ENCODE peak calls at places on chromosomes 11 and 22, in eight cellular contexts. V is ovary; M is pancreas; I is IMR-90; H is HCT116; Q is thoracic aorta; E is CD4-positive, alpha-beta T cell; Y is prostate gland. W is an unnamed sample.

GRCh38 chr22:48920776-48921241 is 906.9 kb downstream of the BRD1 start:
- DNase-seq in V (peak), M (no peak), Y (no peak), I (no peak), H (no peak), E (no peak), Q (no peak), W (peak)

GRCh38 chr22:43848366-43849171 is 13.7 kb downstream of the SULT4A1 start:
- DNase-seq in Q (no peak), I (peak), Y (no peak), M (peak), H (peak), V (peak), E (no peak), W (no peak)

GRCh38 chr11:71252782-71253730 is 679 bp upstream of the SHANK2 start:
- DNase-seq in V (no peak), M (peak), Y (peak), Q (no peak), E (no peak), H (peak), I (peak), W (no peak)

GRCh38 chr11:69495441-69496201 is 14.2 kb downstream of the LINC01488 start:
- DNase-seq in M (no peak), Y (no peak), H (no peak), Q (no peak), E (no peak), V (no peak), I (no peak), W (no peak)

GRCh38 chr22:17786435-17787158 is 12.3 kb upstream of the BID start:
- DNase-seq in V (no peak), Q (no peak), I (no peak), E (no peak), Y (no peak), M (no peak), H (no peak), W (peak)

GRCh38 chr22:47604563-47604962 is 842.1 kb downstream of the TBC1D22A start:
- DNase-seq in V (no peak), Q (no peak), Y (no peak), H (no peak), E (no peak), I (no peak), M (no peak), W (no peak)

GRCh38 chr11:4610258-4610935 is 2.4 kb upstream of the TRIM68 start:
- DNase-seq in Y (no peak), Q (no peak), H (no peak), I (peak), M (no peak), V (no peak), E (no peak), W (no peak)

GRCh38 chr11:100932474-100933100 is 197.0 kb downstream of the PGR start:
- DNase-seq in Q (no peak), V (no peak), I (peak), E (no peak), Y (no peak), M (no peak), H (peak), W (no peak)

GRCh38 chr11:2204361-2205213 is 33.0 kb upstream of the TH start:
- DNase-seq in M (no peak), Q (no peak), I (no peak), H (no peak), E (no peak), V (peak), Y (no peak), W (no peak)

GRCh38 chr22:43853328-43853931 is 8.9 kb downstream of the SULT4A1 start:
- DNase-seq in H (no peak), E (no peak), M (peak), Q (no peak), V (peak), I (no peak), Y (no peak), W (no peak)

GRCh38 chr11:122853261-122853660 is 15.0 kb downstream of the CRTAM start:
- DNase-seq in E (no peak), V (no peak), Q (no peak), M (no peak), I (peak), H (no peak), Y (no peak), W (no peak)

GRCh38 chr11:29334781-29335140 is 682.1 kb downstream of the KCNA4 start:
- DNase-seq in Q (no peak), M (no peak), I (peak), H (no peak), V (no peak), Y (no peak), E (no peak), W (no peak)

GRCh38 chr11:1893581-1894359 is 2.1 kb upstream of the PRR33 start:
- DNase-seq in Y (no peak), I (peak), V (no peak), H (no peak), E (no peak), Q (no peak), M (no peak), W (no peak)

GRCh38 chr22:26276530-26277200 is 107.4 kb downstream of the SEZ6L start:
- DNase-seq in M (no peak), I (no peak), E (no peak), Y (no peak), V (no peak), Q (no peak), H (no peak), W (no peak)

GRCh38 chr11:9689721-9690120 is 25.8 kb downstream of the SWAP70 start:
- DNase-seq in V (no peak), Y (no peak), M (no peak), E (no peak), I (no peak), Q (no peak), H (no peak), W (no peak)

GRCh38 chr11:64745219-64745522 is 1.2 kb upstream of the RASGRP2 start:
- DNase-seq in I (no peak), E (peak), H (no peak), Q (no peak), M (no peak), Y (no peak), V (peak), W (no peak)

DNA sequence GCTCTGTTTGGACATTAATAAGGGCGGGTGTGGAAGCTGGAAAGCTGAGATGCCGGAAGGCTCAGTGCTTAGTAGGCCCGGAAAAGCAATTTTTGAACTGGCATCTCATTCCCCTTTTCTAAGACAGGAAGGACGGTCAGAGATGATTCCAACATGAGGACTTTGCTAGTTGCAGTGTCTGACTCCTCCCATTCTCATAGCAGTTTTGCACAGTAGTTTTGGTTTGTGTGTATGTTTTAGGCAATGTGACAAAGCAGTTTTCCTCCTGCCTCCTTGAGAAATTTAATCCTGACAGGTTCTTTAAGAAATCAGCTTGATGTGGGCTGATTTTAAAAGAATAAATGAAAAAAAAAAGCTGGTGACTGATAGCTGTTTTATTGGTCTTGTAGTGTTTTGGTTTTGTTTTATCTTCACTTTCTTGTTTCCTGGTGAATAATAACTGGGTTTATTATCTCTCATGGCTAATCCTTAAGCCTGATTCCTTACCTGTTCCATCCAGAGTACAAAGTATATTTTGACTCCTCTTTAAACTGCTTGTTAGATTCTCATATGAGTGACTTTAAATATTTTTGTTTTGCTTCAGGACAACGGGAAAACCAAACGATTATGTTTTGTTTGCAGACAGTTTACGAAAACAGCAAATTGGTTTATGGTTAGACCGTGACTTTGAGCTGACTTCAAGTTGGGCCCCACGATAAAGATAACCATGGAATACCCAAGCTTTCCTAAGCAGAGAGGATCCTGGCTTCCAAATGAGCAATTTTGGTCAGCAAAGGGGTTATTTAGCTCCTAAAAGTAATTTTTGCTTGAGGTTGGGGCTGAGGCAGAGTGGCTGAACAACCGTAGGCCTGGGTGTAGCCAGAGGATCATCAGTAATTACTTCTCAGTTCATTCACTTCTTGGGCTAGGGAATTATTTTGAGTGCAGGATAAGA is 3.4 kb downstream of the PTPRJ start:
- DNase-seq in E (no peak), V (no peak), Y (no peak), Q (no peak), I (peak), M (no peak), H (no peak), W (no peak)
- H3K27ac ChIP-seq in E (no peak), V (no peak), Y (peak), Q (no peak), I (peak), M (no peak), H (no peak), W (no peak)

DNA sequence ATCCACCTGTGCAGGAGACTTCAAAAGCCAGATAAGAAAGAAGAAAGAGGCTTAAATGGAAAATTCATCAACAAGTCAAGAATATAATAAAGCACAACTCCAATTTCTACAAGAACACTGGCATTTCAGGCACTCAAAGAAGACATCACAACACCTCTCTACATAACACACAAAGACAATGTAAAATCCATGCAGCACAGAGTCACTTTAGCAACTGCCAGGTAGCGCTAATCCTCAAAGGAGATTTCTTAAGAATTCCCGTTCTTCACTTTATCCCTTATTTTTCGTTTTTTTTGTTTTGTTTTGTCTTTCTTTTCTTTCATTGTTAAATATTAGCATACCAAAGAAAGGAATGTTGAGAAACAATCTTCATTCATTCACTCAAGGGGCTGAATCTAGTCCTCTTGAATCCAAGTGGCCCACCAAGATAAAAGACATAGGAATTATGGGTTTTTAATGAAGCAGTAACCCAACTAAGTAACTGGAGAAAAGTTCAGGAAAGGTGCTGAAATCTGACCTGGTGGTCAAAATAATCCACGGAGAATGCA is 95.0 kb downstream of the CADM1 start:
- DNase-seq in M (no peak), H (no peak), I (no peak), E (no peak), V (no peak), Y (no peak), Q (no peak), W (no peak)
- H3K27ac ChIP-seq in M (no peak), H (no peak), I (no peak), E (no peak), V (no peak), Y (no peak), Q (no peak), W (no peak)

GRCh38 chr22:27716074-27716473 is 85.5 kb downstream of the MN1 start:
- DNase-seq in I (no peak), E (no peak), M (no peak), H (no peak), Q (no peak), Y (no peak), V (no peak), W (no peak)
- H3K27ac ChIP-seq in I (no peak), E (no peak), M (no peak), H (no peak), Q (no peak), Y (no peak), V (no peak), W (no peak)

GRCh38 chr11:87369888-87370287 is 332.2 kb downstream of the TMEM135 start:
- DNase-seq in H (no peak), Q (no peak), E (no peak), M (no peak), V (no peak), Y (no peak), I (no peak), W (no peak)

GRCh38 chr11:87366766-87367405 is 329.2 kb downstream of the TMEM135 start:
- DNase-seq in Q (no peak), M (no peak), V (no peak), H (no peak), Y (no peak), E (no peak), I (no peak), W (no peak)

GRCh38 chr11:87368876-87369480 is 331.2 kb downstream of the TMEM135 start:
- DNase-seq in V (no peak), Q (no peak), H (no peak), Y (no peak), E (no peak), I (no peak), M (no peak), W (no peak)

GRCh38 chr11:87366346-87366745 is 328.6 kb downstream of the TMEM135 start:
- DNase-seq in E (no peak), V (no peak), H (no peak), I (no peak), Y (no peak), Q (no peak), M (no peak), W (no peak)

DNA sequence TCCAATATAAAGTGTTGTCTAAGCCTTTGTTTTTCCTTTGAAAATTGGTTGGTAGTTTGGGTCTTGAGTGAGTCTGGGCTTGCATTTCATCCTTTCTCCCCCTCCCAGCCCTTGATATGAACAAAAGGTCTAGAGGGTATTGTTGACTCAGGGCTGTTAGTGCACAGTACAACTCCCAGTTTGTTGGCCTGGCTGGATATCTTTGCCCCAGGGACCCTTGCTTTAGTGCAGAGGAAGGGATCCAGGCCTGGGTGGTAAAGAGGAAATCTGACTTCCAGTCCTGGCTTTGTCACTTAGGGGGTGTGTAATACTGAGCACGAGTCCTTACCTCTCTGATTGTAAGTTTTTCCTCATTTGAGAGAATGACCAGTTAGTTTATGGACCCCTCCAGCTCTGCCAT is 330.4 kb downstream of the TMEM135 start:
- DNase-seq in M (no peak), Q (no peak), H (no peak), E (no peak), V (no peak), I (no peak), Y (no peak), W (no peak)
- H3K27ac ChIP-seq in M (no peak), Q (no peak), H (no peak), E (no peak), V (no peak), I (no peak), Y (no peak), W (no peak)

W was measured in substantia nigra.